ENCODE peak calls at places on chromosomes 3 and 15, in eight cellular contexts. One of them, this sample, is unnamed.

GRCh38 chr3:16060945-16061344 is 113.5 kb upstream of the GALNT15 start:
- DNase-seq in IMR-90: peak
- DNase-seq in stomach: no peak
- DNase-seq in uterus: peak
- DNase-seq in suprapubic skin: peak
- DNase-seq in tibial artery: peak
- DNase-seq in Peyer's patch: peak
- DNase-seq in left ventricle myocardium inferior: no peak
- DNase-seq in this sample: no peak

GRCh38 chr3:180828001-180828720 is 84.3 kb upstream of the FXR1 start:
- DNase-seq in IMR-90: no peak
- DNase-seq in stomach: no peak
- DNase-seq in uterus: no peak
- DNase-seq in suprapubic skin: peak
- DNase-seq in tibial artery: no peak
- DNase-seq in Peyer's patch: no peak
- DNase-seq in left ventricle myocardium inferior: no peak
- DNase-seq in this sample: no peak

GRCh38 chr3:101182734-101183133 is 137.6 kb downstream of the IMPG2 start:
- DNase-seq in IMR-90: peak
- DNase-seq in stomach: no peak
- DNase-seq in uterus: no peak
- DNase-seq in suprapubic skin: no peak
- DNase-seq in tibial artery: no peak
- DNase-seq in Peyer's patch: no peak
- DNase-seq in left ventricle myocardium inferior: no peak
- DNase-seq in this sample: no peak

GRCh38 chr3:132787616-132788015 is 65.4 kb upstream of the NPHP3 start:
- DNase-seq in IMR-90: no peak
- DNase-seq in stomach: no peak
- DNase-seq in uterus: peak
- DNase-seq in suprapubic skin: no peak
- DNase-seq in tibial artery: no peak
- DNase-seq in Peyer's patch: no peak
- DNase-seq in left ventricle myocardium inferior: no peak
- DNase-seq in this sample: no peak

GRCh38 chr3:56369914-56370313 is 98.4 kb downstream of the ERC2 start:
- DNase-seq in IMR-90: no peak
- DNase-seq in stomach: no peak
- DNase-seq in uterus: no peak
- DNase-seq in suprapubic skin: no peak
- DNase-seq in tibial artery: no peak
- DNase-seq in Peyer's patch: no peak
- DNase-seq in left ventricle myocardium inferior: no peak
- DNase-seq in this sample: no peak

GRCh38 chr15:30990451-30991300 is 752 bp downstream of the MTMR10 start:
- DNase-seq in IMR-90: peak
- DNase-seq in stomach: no peak
- DNase-seq in uterus: no peak
- DNase-seq in suprapubic skin: no peak
- DNase-seq in tibial artery: no peak
- DNase-seq in Peyer's patch: no peak
- DNase-seq in left ventricle myocardium inferior: no peak
- DNase-seq in this sample: no peak

GRCh38 chr3:100637197-100637631 is 27.8 kb downstream of the ADGRG7 start:
- DNase-seq in IMR-90: peak
- DNase-seq in stomach: no peak
- DNase-seq in uterus: no peak
- DNase-seq in suprapubic skin: no peak
- DNase-seq in tibial artery: no peak
- DNase-seq in Peyer's patch: no peak
- DNase-seq in left ventricle myocardium inferior: no peak
- DNase-seq in this sample: no peak

GRCh38 chr3:72977463-72977862 is 19.1 kb upstream of the PPP4R2 start:
- DNase-seq in IMR-90: no peak
- DNase-seq in stomach: no peak
- DNase-seq in uterus: no peak
- DNase-seq in suprapubic skin: no peak
- DNase-seq in tibial artery: no peak
- DNase-seq in Peyer's patch: no peak
- DNase-seq in left ventricle myocardium inferior: no peak
- DNase-seq in this sample: no peak

GRCh38 chr3:53709256-53709655 is 137.0 kb downstream of the CHDH start:
- DNase-seq in IMR-90: no peak
- DNase-seq in stomach: peak
- DNase-seq in uterus: no peak
- DNase-seq in suprapubic skin: no peak
- DNase-seq in tibial artery: no peak
- DNase-seq in Peyer's patch: no peak
- DNase-seq in left ventricle myocardium inferior: no peak
- DNase-seq in this sample: no peak

GRCh38 chr3:46858996-46859710 is 4.1 kb downstream of the MYL3 start:
- DNase-seq in IMR-90: no peak
- DNase-seq in stomach: no peak
- DNase-seq in uterus: peak
- DNase-seq in suprapubic skin: peak
- DNase-seq in tibial artery: peak
- DNase-seq in Peyer's patch: peak
- DNase-seq in left ventricle myocardium inferior: peak
- DNase-seq in this sample: no peak

GRCh38 chr3:171508676-171509075 is 48.5 kb upstream of the TNIK start:
- DNase-seq in IMR-90: no peak
- DNase-seq in stomach: no peak
- DNase-seq in uterus: no peak
- DNase-seq in suprapubic skin: no peak
- DNase-seq in tibial artery: no peak
- DNase-seq in Peyer's patch: no peak
- DNase-seq in left ventricle myocardium inferior: no peak
- DNase-seq in this sample: no peak

GRCh38 chr3:68059628-68060027 is 405.2 kb upstream of the SUCLG2 start:
- DNase-seq in IMR-90: no peak
- DNase-seq in stomach: no peak
- DNase-seq in uterus: no peak
- DNase-seq in suprapubic skin: no peak
- DNase-seq in tibial artery: no peak
- DNase-seq in Peyer's patch: no peak
- DNase-seq in left ventricle myocardium inferior: no peak
- DNase-seq in this sample: no peak

GRCh38 chr3:145620486-145620885 is 540.5 kb downstream of the PLOD2 start:
- DNase-seq in IMR-90: no peak
- DNase-seq in stomach: no peak
- DNase-seq in uterus: no peak
- DNase-seq in suprapubic skin: no peak
- DNase-seq in tibial artery: no peak
- DNase-seq in Peyer's patch: no peak
- DNase-seq in left ventricle myocardium inferior: no peak
- DNase-seq in this sample: no peak

GRCh38 chr3:126607214-126607908 is 47.6 kb downstream of the TXNRD3 start:
- DNase-seq in IMR-90: peak
- DNase-seq in stomach: no peak
- DNase-seq in uterus: no peak
- DNase-seq in suprapubic skin: no peak
- DNase-seq in tibial artery: no peak
- DNase-seq in Peyer's patch: no peak
- DNase-seq in left ventricle myocardium inferior: no peak
- DNase-seq in this sample: no peak

GRCh38 chr3:44509985-44510360 is 32.5 kb upstream of the ZNF445 start:
- DNase-seq in IMR-90: peak
- DNase-seq in stomach: no peak
- DNase-seq in uterus: no peak
- DNase-seq in suprapubic skin: no peak
- DNase-seq in tibial artery: no peak
- DNase-seq in Peyer's patch: no peak
- DNase-seq in left ventricle myocardium inferior: no peak
- DNase-seq in this sample: peak

GRCh38 chr3:117774130-117774529 is 1064.6 kb downstream of the TUSC7 start:
- DNase-seq in IMR-90: no peak
- DNase-seq in stomach: no peak
- DNase-seq in uterus: no peak
- DNase-seq in suprapubic skin: no peak
- DNase-seq in tibial artery: no peak
- DNase-seq in Peyer's patch: no peak
- DNase-seq in left ventricle myocardium inferior: no peak
- DNase-seq in this sample: no peak

GRCh38 chr3:30527720-30528119 is 78.7 kb upstream of the TGFBR2 start:
- DNase-seq in IMR-90: no peak
- DNase-seq in stomach: no peak
- DNase-seq in uterus: no peak
- DNase-seq in suprapubic skin: no peak
- DNase-seq in tibial artery: no peak
- DNase-seq in Peyer's patch: no peak
- DNase-seq in left ventricle myocardium inferior: no peak
- DNase-seq in this sample: no peak

GRCh38 chr3:187406927-187407326 is 38.7 kb downstream of the RTP4 start:
- DNase-seq in IMR-90: no peak
- DNase-seq in stomach: no peak
- DNase-seq in uterus: no peak
- DNase-seq in suprapubic skin: no peak
- DNase-seq in tibial artery: no peak
- DNase-seq in Peyer's patch: no peak
- DNase-seq in left ventricle myocardium inferior: no peak
- DNase-seq in this sample: no peak

GRCh38 chr15:92906038-92906437 is 5.9 kb downstream of the CHD2 start:
- DNase-seq in IMR-90: no peak
- DNase-seq in stomach: no peak
- DNase-seq in uterus: no peak
- DNase-seq in suprapubic skin: no peak
- DNase-seq in tibial artery: no peak
- DNase-seq in Peyer's patch: no peak
- DNase-seq in left ventricle myocardium inferior: no peak
- DNase-seq in this sample: no peak
- H3K4me3 ChIP-seq in IMR-90: no peak
- H3K4me3 ChIP-seq in stomach: no peak
- H3K4me3 ChIP-seq in uterus: peak
- H3K4me3 ChIP-seq in suprapubic skin: peak
- H3K4me3 ChIP-seq in tibial artery: peak
- H3K4me3 ChIP-seq in Peyer's patch: peak
- H3K4me3 ChIP-seq in left ventricle myocardium inferior: peak
- H3K4me3 ChIP-seq in this sample: peak

DNA sequence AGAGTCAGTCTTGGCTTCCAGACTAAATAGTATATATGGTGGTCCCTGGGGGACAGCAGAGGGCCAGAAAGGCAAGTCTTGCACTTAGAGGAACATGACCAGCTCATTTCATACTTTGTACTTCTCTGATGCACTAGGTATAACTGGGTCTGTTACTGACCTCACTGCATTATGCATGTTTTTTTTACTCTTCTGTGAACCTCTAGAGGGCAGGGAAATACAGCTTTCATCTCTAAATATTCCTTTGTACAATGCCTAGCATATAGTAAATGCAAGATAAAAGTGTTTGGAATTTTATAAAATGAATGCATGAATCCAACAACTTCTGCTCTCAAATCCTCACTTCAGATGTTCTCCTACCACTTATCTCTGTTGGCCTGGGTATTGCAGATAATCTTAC is 23.4 kb upstream of the ARL14 start:
- DNase-seq in IMR-90: no peak
- DNase-seq in stomach: no peak
- DNase-seq in uterus: no peak
- DNase-seq in suprapubic skin: no peak
- DNase-seq in tibial artery: no peak
- DNase-seq in Peyer's patch: no peak
- DNase-seq in left ventricle myocardium inferior: no peak
- DNase-seq in this sample: no peak
- TF ChIP-seq CTCF in IMR-90: no peak
- TF ChIP-seq CTCF in stomach: peak
- TF ChIP-seq CTCF in uterus: no peak
- TF ChIP-seq CTCF in suprapubic skin: no peak
- TF ChIP-seq CTCF in tibial artery: no peak
- TF ChIP-seq CTCF in Peyer's patch: peak
- TF ChIP-seq CTCF in left ventricle myocardium inferior: no peak
- TF ChIP-seq CTCF in this sample: no peak

DNA sequence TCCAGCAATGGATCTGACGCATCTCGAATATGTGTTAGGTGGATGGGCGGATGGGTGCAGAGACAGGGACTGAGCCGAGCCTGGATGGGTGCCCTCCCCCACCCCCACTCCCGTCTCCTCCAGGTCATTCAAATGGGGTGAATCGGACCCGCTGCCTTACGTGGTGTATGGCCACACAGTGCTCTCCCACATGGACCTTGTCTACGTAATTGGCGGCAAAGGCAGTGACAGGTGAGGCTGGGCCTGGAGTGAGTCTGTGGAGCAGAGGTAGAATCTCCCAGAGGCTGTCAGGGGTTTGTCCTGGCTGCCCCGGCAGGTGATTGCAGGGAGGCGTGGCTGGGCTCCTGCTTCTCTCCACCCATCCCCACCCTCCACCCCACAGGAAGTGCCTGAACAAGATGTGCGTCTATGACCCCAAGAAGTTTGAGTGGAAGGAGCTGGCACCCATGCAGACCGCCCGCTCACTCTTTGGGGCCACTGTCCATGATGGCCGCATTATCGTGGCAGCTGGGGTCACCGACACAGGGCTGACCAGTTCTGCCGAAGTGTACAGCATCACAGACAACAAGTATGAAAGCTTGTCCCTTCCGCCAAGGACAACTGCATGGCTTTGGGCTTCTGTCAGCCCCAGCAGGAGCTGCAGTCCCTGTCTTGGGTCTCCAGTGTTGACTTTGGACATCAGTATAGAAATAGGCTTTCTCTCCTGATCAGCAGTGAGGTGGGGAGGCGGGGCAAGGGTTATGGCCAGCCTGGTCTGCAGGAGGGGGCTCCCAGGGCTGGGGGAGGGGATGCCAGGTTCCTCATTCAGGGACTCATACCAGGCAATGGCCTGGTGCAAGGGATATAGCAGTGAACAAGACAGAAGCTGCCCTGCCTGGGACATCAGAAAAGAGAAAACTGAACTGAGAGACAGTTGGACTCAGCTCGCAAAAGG is 3.4 kb downstream of the KLHL40 start:
- DNase-seq in IMR-90: no peak
- DNase-seq in stomach: no peak
- DNase-seq in uterus: no peak
- DNase-seq in suprapubic skin: peak
- DNase-seq in tibial artery: peak
- DNase-seq in Peyer's patch: no peak
- DNase-seq in left ventricle myocardium inferior: peak
- DNase-seq in this sample: no peak
- H3K4me3 ChIP-seq in IMR-90: no peak
- H3K4me3 ChIP-seq in stomach: no peak
- H3K4me3 ChIP-seq in uterus: no peak
- H3K4me3 ChIP-seq in suprapubic skin: no peak
- H3K4me3 ChIP-seq in tibial artery: no peak
- H3K4me3 ChIP-seq in Peyer's patch: no peak
- H3K4me3 ChIP-seq in left ventricle myocardium inferior: no peak
- H3K4me3 ChIP-seq in this sample: no peak

GRCh38 chr3:185746470-185746869 is 78.4 kb downstream of the IGF2BP2 start:
- DNase-seq in IMR-90: no peak
- DNase-seq in stomach: no peak
- DNase-seq in uterus: no peak
- DNase-seq in suprapubic skin: no peak
- DNase-seq in tibial artery: no peak
- DNase-seq in Peyer's patch: no peak
- DNase-seq in left ventricle myocardium inferior: no peak
- DNase-seq in this sample: no peak
- TF ChIP-seq CTCF in IMR-90: no peak
- TF ChIP-seq CTCF in stomach: no peak
- TF ChIP-seq CTCF in uterus: no peak
- TF ChIP-seq CTCF in suprapubic skin: no peak
- TF ChIP-seq CTCF in tibial artery: no peak
- TF ChIP-seq CTCF in Peyer's patch: no peak
- TF ChIP-seq CTCF in left ventricle myocardium inferior: no peak
- TF ChIP-seq CTCF in this sample: no peak